ENCODE peak calls at places on chromosomes 5 and 9, in five cellular contexts. G is OCI-LY7, W is osteoblast, S is endothelial cell, R is astrocyte of the spinal cord. K is an unnamed sample.

GRCh38 chr5:134124289-134125194 is 10.1 kb downstream of the TCF7 start:
- DNase-seq in G (no peak), W (peak), R (peak), S (no peak), K (peak)

GRCh38 chr9:134629586-134630392 is 11.8 kb upstream of the COL5A1 start:
- DNase-seq in S (no peak), G (no peak), W (peak), R (no peak), K (no peak)

GRCh38 chr5:35026280-35026840 is 21.4 kb downstream of the AGXT2 start:
- DNase-seq in R (no peak), W (no peak), S (no peak), G (no peak), K (no peak)

GRCh38 chr5:68454766-68455165 is 239.2 kb downstream of the PIK3R1 start:
- DNase-seq in R (no peak), S (no peak), G (no peak), W (no peak), K (no peak)

GRCh38 chr9:16090907-16091629 is 538.2 kb downstream of the CCDC171 start:
- DNase-seq in G (no peak), W (no peak), S (no peak), R (no peak), K (peak)

GRCh38 chr9:96241391-96241809 is 60.6 kb downstream of the HSD17B3 start:
- DNase-seq in R (peak), W (no peak), G (no peak), S (no peak), K (peak)

GRCh38 chr9:131685753-131686706 is 53.8 kb downstream of the RAPGEF1 start:
- DNase-seq in S (no peak), G (peak), R (no peak), W (no peak), K (no peak)

GRCh38 chr9:304519-305185 is 90.0 kb downstream of the DOCK8 start:
- DNase-seq in G (no peak), S (peak), W (no peak), R (no peak), K (peak)

GRCh38 chr9:7216004-7216821 is 458.4 kb downstream of the KDM4C start:
- DNase-seq in W (no peak), G (no peak), S (no peak), R (peak), K (peak)

GRCh38 chr9:128002959-128003358 is 22.2 kb upstream of the EEIG1 start:
- DNase-seq in G (no peak), W (no peak), R (no peak), S (no peak), K (no peak)

GRCh38 chr5:68436686-68437520 is 221.3 kb downstream of the PIK3R1 start:
- DNase-seq in R (peak), W (no peak), G (no peak), S (no peak), K (no peak)

GRCh38 chr9:107064378-107064777 is 201.4 kb downstream of the ZNF462 start:
- DNase-seq in R (no peak), G (no peak), S (no peak), W (no peak), K (no peak)

GRCh38 chr5:115455241-115455640 is 89.3 kb downstream of the FEM1C start:
- DNase-seq in R (peak), W (peak), G (no peak), S (no peak), K (peak)

GRCh38 chr5:142924135-142924883 is 154.1 kb downstream of the ARHGAP26 start:
- DNase-seq in W (peak), S (no peak), R (peak), G (peak), K (peak)
- TF ChIP-seq CTCF in W (peak), S (no peak), R (peak), G (peak), K (peak)

GRCh38 chr5:114062940-114063867 is 298.7 kb upstream of the KCNN2 start:
- DNase-seq in G (no peak), S (no peak), R (no peak), W (no peak), K (no peak)
- TF ChIP-seq CTCF in G (no peak), S (no peak), R (no peak), W (no peak), K (no peak)

GRCh38 chr5:109688647-109688998 is 1.1 kb upstream of the MAN2A1 start:
- DNase-seq in G (peak), R (peak), S (peak), W (no peak), K (no peak)
- TF ChIP-seq CTCF in G (peak), R (peak), S (peak), W (peak), K (peak)

DNA sequence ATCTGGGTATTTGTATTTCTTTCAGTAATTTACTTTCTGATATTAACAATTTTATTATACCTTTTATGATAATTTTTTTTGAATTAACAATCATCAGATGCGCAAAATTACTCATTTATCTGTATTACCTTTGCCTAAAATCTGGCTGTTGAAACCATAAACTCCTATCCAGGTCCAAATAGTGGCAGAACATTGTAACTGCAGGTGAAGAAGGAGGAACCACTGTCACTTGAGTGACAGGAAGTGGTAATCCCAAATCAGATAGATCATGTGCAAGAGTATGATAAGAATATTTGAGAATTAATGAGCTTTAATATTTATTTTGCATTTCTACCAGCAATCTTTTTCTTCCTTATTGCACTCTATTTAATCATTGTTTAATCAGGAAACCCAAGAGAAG is 139.3 kb upstream of the TLE4 start:
- DNase-seq in R (no peak), S (no peak), G (no peak), W (no peak), K (peak)
- TF ChIP-seq CTCF in R (no peak), S (peak), G (peak), W (no peak), K (no peak)

DNA sequence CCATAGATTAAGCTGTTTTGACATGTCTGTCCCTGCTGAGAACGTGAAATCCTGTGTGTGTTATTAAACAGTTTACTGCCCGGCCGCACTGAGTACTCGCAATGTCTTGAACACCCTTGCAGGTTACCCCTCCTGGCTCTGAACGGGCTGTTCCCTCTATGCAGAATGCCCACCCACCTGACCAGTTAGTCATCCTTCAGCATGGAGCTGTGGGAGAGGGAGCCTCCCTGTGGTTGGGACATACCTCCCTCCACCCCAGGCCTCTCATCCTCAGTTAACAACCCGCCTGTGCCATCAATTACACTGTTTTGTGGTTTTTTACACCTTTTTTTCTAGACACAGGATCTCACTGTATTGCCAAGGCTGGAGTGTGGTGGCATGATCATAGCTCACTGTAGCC is 26.0 kb downstream of the TJP2 start:
- DNase-seq in R (peak), S (no peak), W (no peak), G (no peak), K (peak)
- TF ChIP-seq CTCF in R (peak), S (no peak), W (no peak), G (no peak), K (no peak)

GRCh38 chr9:108722396-108722795 is 133.4 kb downstream of the ACTL7B start:
- DNase-seq in S (no peak), R (no peak), G (no peak), W (no peak), K (no peak)
- TF ChIP-seq CTCF in S (no peak), R (no peak), G (no peak), W (no peak), K (no peak)

GRCh38 chr5:89353837-89354551 is 471.0 kb upstream of the MEF2C start:
- DNase-seq in S (no peak), R (no peak), G (no peak), W (no peak), K (no peak)
- TF ChIP-seq CTCF in S (no peak), R (no peak), G (no peak), W (no peak), K (no peak)

GRCh38 chr5:119470851-119471451 is 18.7 kb downstream of the HSD17B4 start:
- DNase-seq in R (peak), G (peak), S (peak), W (no peak), K (peak)
- TF ChIP-seq CTCF in R (peak), G (peak), S (peak), W (peak), K (peak)

K was measured in MCF 10A.